ENCODE peak calls at places on chromosome 14, in four cellular contexts. One of them, this sample, is unnamed.

GRCh38 chr14:56119221-56119967 is 1.2 kb downstream of the PELI2 start:
- DNase-seq in HepG2: no peak
- DNase-seq in GM12878: no peak
- DNase-seq in K562: no peak
- DNase-seq in this sample: peak

GRCh38 chr14:38255673-38256357 is at the start of gene CLEC14A:
- DNase-seq in HepG2: no peak
- DNase-seq in GM12878: no peak
- DNase-seq in K562: no peak
- DNase-seq in this sample: no peak

GRCh38 chr14:103748539-103748867 is 32.9 kb downstream of the ZFYVE21 start:
- DNase-seq in HepG2: no peak
- DNase-seq in GM12878: no peak
- DNase-seq in K562: no peak
- DNase-seq in this sample: no peak

GRCh38 chr14:56194062-56194461 is 75.9 kb downstream of the PELI2 start:
- DNase-seq in HepG2: no peak
- DNase-seq in GM12878: no peak
- DNase-seq in K562: no peak
- DNase-seq in this sample: no peak

GRCh38 chr14:45785240-45785639 is 532.2 kb upstream of the MIS18BP1 start:
- DNase-seq in HepG2: no peak
- DNase-seq in GM12878: no peak
- DNase-seq in K562: no peak
- DNase-seq in this sample: no peak

GRCh38 chr14:45133683-45134050 is 614 bp downstream of the FKBP3 start:
- DNase-seq in HepG2: no peak
- DNase-seq in GM12878: no peak
- DNase-seq in K562: no peak
- DNase-seq in this sample: no peak

GRCh38 chr14:76763362-76764041 is 2.2 kb downstream of the VASH1 start:
- DNase-seq in HepG2: no peak
- DNase-seq in GM12878: no peak
- DNase-seq in K562: no peak
- DNase-seq in this sample: no peak

GRCh38 chr14:36582011-36582873 is at the start of gene NKX2-8:
- DNase-seq in HepG2: no peak
- DNase-seq in GM12878: no peak
- DNase-seq in K562: peak
- DNase-seq in this sample: peak

GRCh38 chr14:36207500-36207899 is 31.0 kb upstream of the PTCSC3 start:
- DNase-seq in HepG2: peak
- DNase-seq in GM12878: no peak
- DNase-seq in K562: no peak
- DNase-seq in this sample: peak

GRCh38 chr14:39267592-39268112 is 33.9 kb downstream of the MIA2 start:
- DNase-seq in HepG2: peak
- DNase-seq in GM12878: no peak
- DNase-seq in K562: no peak
- DNase-seq in this sample: no peak

GRCh38 chr14:99073401-99073800 is 198.6 kb downstream of the BCL11B start:
- DNase-seq in HepG2: no peak
- DNase-seq in GM12878: no peak
- DNase-seq in K562: no peak
- DNase-seq in this sample: no peak

GRCh38 chr14:73792476-73792875 is 59.2 kb upstream of the PTGR2 start:
- DNase-seq in HepG2: no peak
- DNase-seq in GM12878: no peak
- DNase-seq in K562: no peak
- DNase-seq in this sample: no peak

GRCh38 chr14:99946652-99947489 is 118.4 kb upstream of the EVL start:
- DNase-seq in HepG2: no peak
- DNase-seq in GM12878: no peak
- DNase-seq in K562: peak
- DNase-seq in this sample: peak

GRCh38 chr14:66709292-66709691 is 201.3 kb downstream of the GPHN start:
- DNase-seq in HepG2: peak
- DNase-seq in GM12878: no peak
- DNase-seq in K562: no peak
- DNase-seq in this sample: no peak

GRCh38 chr14:50714452-50715073 is 46.5 kb upstream of the SAV1 start:
- DNase-seq in HepG2: peak
- DNase-seq in GM12878: no peak
- DNase-seq in K562: peak
- DNase-seq in this sample: peak

GRCh38 chr14:100246809-100247428 is 8.0 kb downstream of the YY1 start:
- DNase-seq in HepG2: peak
- DNase-seq in GM12878: no peak
- DNase-seq in K562: peak
- DNase-seq in this sample: peak

GRCh38 chr14:55377236-55377635 is 34.4 kb downstream of the ATG14 start:
- DNase-seq in HepG2: no peak
- DNase-seq in GM12878: no peak
- DNase-seq in K562: no peak
- DNase-seq in this sample: no peak

DNA sequence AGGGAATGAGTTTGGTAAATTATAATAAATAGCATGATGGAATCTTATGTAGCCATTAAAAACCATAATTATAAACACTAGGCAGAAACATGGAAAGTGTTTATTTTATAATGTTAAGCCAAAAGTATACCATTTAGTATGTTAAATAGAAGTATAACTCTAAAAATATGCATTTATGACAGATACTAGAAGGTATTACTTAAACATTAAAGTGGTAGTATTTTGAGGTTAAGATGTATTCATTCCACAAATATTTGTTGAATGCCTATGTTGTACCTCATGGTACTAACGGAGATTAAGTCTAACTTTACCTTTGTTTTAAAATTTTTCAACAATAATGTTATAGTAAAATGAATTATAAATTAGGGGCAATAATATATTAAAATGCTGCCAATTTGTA is 24.1 kb downstream of the TTC8 start:
- DNase-seq in HepG2: no peak
- DNase-seq in GM12878: no peak
- DNase-seq in K562: no peak
- DNase-seq in this sample: no peak
- TF ChIP-seq BHLHE40 in HepG2: no peak
- TF ChIP-seq BHLHE40 in GM12878: no peak
- TF ChIP-seq BHLHE40 in K562: no peak
- TF ChIP-seq BHLHE40 in this sample: no peak

GRCh38 chr14:32414808-32415255 is 85.7 kb downstream of the AKAP6 start:
- DNase-seq in HepG2: no peak
- DNase-seq in GM12878: no peak
- DNase-seq in K562: no peak
- DNase-seq in this sample: no peak
- TF ChIP-seq TARDBP in HepG2: no peak
- TF ChIP-seq TARDBP in GM12878: no peak
- TF ChIP-seq TARDBP in K562: no peak
- TF ChIP-seq TARDBP in this sample: no peak

DNA sequence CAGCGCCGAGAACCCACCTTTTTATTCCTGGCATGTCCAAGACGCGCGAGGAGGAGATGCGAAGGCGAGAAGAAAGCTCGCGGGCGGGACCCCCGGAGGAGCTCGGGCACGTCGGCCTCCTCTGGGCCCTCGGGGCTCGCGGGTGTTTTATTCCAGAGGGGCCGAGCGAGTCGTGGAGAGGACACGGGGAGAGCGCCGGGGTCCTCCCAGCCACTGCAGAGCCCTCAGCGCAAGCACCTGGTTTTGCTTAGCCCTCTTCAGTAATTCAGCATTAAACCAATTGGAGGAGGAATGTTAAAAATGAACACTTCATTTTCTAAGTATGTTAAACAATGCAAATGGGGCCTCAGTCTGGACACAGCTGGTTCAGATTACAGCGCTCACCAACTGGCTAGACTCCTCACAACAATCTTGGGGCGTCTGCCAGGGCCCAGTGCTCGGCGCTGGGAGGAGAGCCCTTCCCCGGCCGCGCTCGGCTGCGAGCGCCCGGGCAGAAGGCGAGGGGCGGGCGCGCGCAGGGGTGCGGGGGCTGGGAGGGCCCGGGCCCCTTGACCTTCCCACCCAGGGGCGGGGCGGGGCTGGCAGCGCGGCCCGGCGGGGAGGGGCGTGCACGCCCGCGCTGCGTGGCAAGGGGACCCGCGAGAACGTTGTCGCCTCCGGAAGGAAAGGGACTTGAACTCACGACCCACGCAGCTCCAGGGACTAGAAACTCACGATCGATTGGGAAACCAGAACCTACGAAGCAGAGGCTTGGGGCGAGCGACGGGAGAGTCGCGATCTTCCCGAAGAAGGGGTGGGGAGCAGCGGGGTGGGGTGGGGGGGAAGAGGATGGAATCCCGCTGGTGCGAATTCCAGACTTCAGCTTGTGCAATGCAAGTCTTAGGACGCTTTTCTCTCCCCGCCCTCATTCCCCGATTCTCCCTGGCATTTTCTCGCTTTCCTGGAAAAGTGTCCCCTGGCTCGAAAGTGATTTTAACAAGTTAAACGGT is at the start of gene FBLN5:
- DNase-seq in HepG2: no peak
- DNase-seq in GM12878: no peak
- DNase-seq in K562: peak
- DNase-seq in this sample: peak
- TF ChIP-seq BHLHE40 in HepG2: no peak
- TF ChIP-seq BHLHE40 in GM12878: no peak
- TF ChIP-seq BHLHE40 in K562: no peak
- TF ChIP-seq BHLHE40 in this sample: no peak

GRCh38 chr14:106372870-106373657 is 846.7 kb downstream of the TMEM121 start:
- DNase-seq in HepG2: peak
- DNase-seq in GM12878: no peak
- DNase-seq in K562: peak
- DNase-seq in this sample: peak
- TF ChIP-seq TARDBP in HepG2: no peak
- TF ChIP-seq TARDBP in GM12878: no peak
- TF ChIP-seq TARDBP in K562: no peak
- TF ChIP-seq TARDBP in this sample: no peak

GRCh38 chr14:105582639-105583038 is 56.3 kb downstream of the TMEM121 start:
- DNase-seq in HepG2: peak
- DNase-seq in GM12878: no peak
- DNase-seq in K562: no peak
- DNase-seq in this sample: no peak
- TF ChIP-seq BHLHE40 in HepG2: no peak
- TF ChIP-seq BHLHE40 in GM12878: no peak
- TF ChIP-seq BHLHE40 in K562: no peak
- TF ChIP-seq BHLHE40 in this sample: no peak

GRCh38 chr14:62711351-62712023 is 333.8 kb downstream of the KCNH5 start:
- DNase-seq in HepG2: no peak
- DNase-seq in GM12878: no peak
- DNase-seq in K562: no peak
- DNase-seq in this sample: peak

GRCh38 chr14:62709773-62710172 is 335.5 kb downstream of the KCNH5 start:
- DNase-seq in HepG2: no peak
- DNase-seq in GM12878: no peak
- DNase-seq in K562: no peak
- DNase-seq in this sample: no peak

GRCh38 chr14:62706217-62706616 is 339.0 kb downstream of the KCNH5 start:
- DNase-seq in HepG2: no peak
- DNase-seq in GM12878: no peak
- DNase-seq in K562: no peak
- DNase-seq in this sample: no peak

DNA sequence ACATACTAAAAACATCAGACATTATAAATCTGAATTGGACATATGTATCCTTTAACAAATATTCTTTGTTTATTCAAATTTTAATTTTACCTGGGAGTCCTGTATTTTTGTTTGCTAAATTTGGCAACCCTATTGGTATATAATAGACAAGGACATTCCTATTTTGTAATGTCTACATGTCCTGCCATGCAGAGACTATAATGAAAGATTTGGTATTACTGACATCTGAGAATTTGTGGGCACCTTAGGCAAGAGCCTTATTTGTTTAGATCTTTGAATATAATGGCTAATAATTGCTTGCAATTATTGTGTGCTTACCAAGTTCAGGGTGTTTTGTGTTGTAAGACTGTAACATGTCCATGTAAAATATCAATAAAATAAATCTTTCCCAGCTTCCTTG is 334.4 kb downstream of the KCNH5 start:
- DNase-seq in HepG2: no peak
- DNase-seq in GM12878: no peak
- DNase-seq in K562: no peak
- DNase-seq in this sample: no peak
- TF ChIP-seq TARDBP in HepG2: no peak
- TF ChIP-seq TARDBP in GM12878: no peak
- TF ChIP-seq TARDBP in K562: no peak
- TF ChIP-seq TARDBP in this sample: no peak

GRCh38 chr14:28754209-28754985 is 12.2 kb upstream of the FOXG1 start:
- DNase-seq in HepG2: peak
- DNase-seq in GM12878: peak
- DNase-seq in K562: peak
- DNase-seq in this sample: peak

GRCh38 chr14:28756896-28757570 is 9.6 kb upstream of the FOXG1 start:
- DNase-seq in HepG2: peak
- DNase-seq in GM12878: no peak
- DNase-seq in K562: no peak
- DNase-seq in this sample: no peak

GRCh38 chr14:28755930-28756895 is 10.4 kb upstream of the FOXG1 start:
- DNase-seq in HepG2: no peak
- DNase-seq in GM12878: no peak
- DNase-seq in K562: no peak
- DNase-seq in this sample: no peak

GRCh38 chr14:28757790-28758189 is 8.8 kb upstream of the FOXG1 start:
- DNase-seq in HepG2: no peak
- DNase-seq in GM12878: no peak
- DNase-seq in K562: no peak
- DNase-seq in this sample: no peak

DNA sequence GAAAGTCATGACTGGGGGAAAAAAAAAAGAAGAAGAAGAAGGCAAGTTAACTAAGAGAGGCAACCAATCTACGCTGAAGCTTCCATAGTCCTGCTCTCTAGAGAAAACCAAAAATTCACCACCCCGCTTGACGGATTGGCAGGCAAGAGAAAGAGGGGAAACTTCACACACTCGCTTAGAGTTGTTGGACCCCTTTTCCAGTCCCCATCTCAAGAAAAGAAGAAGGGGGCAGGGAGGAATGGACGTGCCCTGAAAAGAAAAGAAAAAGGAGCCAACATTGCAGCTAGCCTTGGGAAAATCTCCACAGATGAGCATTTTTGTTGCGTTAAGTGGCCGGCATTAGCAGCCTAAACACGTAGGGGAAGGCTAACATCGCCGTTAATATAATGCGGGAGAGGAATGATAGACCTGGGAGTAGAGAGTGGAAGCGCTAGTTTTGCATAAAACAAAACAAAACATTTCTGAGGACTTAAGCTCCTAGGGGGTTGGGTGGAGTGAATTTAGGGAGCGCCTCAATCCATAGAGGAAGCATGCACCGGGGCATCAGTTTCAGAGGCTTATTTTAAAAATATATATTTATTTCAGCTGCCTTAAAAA is 11.3 kb upstream of the FOXG1 start:
- DNase-seq in HepG2: no peak
- DNase-seq in GM12878: no peak
- DNase-seq in K562: no peak
- DNase-seq in this sample: no peak
- TF ChIP-seq BHLHE40 in HepG2: no peak
- TF ChIP-seq BHLHE40 in GM12878: no peak
- TF ChIP-seq BHLHE40 in K562: no peak
- TF ChIP-seq BHLHE40 in this sample: no peak

GRCh38 chr14:71070169-71070568 is 162.9 kb downstream of the PCNX1 start:
- DNase-seq in HepG2: no peak
- DNase-seq in GM12878: no peak
- DNase-seq in K562: no peak
- DNase-seq in this sample: no peak
- TF ChIP-seq TARDBP in HepG2: no peak
- TF ChIP-seq TARDBP in GM12878: no peak
- TF ChIP-seq TARDBP in K562: no peak
- TF ChIP-seq TARDBP in this sample: no peak

This sample was measured in HEK293T.